ENCODE peak calls at places on chromosome 1, in five cellular contexts. One of them, this sample, is unnamed.
A peak's percentile ranks its signal among the peaks of the same experiment; 100 is the strongest.

GRCh38 chr1:160614410-160614809 is 32.4 kb downstream of the SLAMF1 start:
- DNase-seq in activated naive CD4-positive, alpha-beta T cell treated with Interleukin-2 at 50 U/mL for 16 hours: no peak
- DNase-seq in stimulated activated CD4-positive, alpha-beta T cell treated with anti-CD3 and anti-CD28 coated beads, Interleukin-1b, Interleukin-23, amount 100 ng/mL, for 1 hour: no peak
- DNase-seq in NCI-H2171: no peak
- DNase-seq in HuH-7.5: no peak
- DNase-seq in this sample: no peak

GRCh38 chr1:240190881-240191385 is 99.2 kb downstream of the FMN2 start:
- DNase-seq in activated naive CD4-positive, alpha-beta T cell treated with Interleukin-2 at 50 U/mL for 16 hours: no peak
- DNase-seq in stimulated activated CD4-positive, alpha-beta T cell treated with anti-CD3 and anti-CD28 coated beads, Interleukin-1b, Interleukin-23, amount 100 ng/mL, for 1 hour: no peak
- DNase-seq in NCI-H2171: no peak
- DNase-seq in HuH-7.5: no peak
- DNase-seq in this sample: peak; percentile 27

GRCh38 chr1:160206421-160207117 is 1.4 kb downstream of the PEA15 start:
- DNase-seq in activated naive CD4-positive, alpha-beta T cell treated with Interleukin-2 at 50 U/mL for 16 hours: no peak
- DNase-seq in stimulated activated CD4-positive, alpha-beta T cell treated with anti-CD3 and anti-CD28 coated beads, Interleukin-1b, Interleukin-23, amount 100 ng/mL, for 1 hour: no peak
- DNase-seq in NCI-H2171: no peak
- DNase-seq in HuH-7.5: no peak
- DNase-seq in this sample: no peak

GRCh38 chr1:198904356-198904755 is 265.5 kb downstream of the PTPRC start:
- DNase-seq in activated naive CD4-positive, alpha-beta T cell treated with Interleukin-2 at 50 U/mL for 16 hours: no peak
- DNase-seq in stimulated activated CD4-positive, alpha-beta T cell treated with anti-CD3 and anti-CD28 coated beads, Interleukin-1b, Interleukin-23, amount 100 ng/mL, for 1 hour: no peak
- DNase-seq in NCI-H2171: no peak
- DNase-seq in HuH-7.5: no peak
- DNase-seq in this sample: no peak

GRCh38 chr1:232965124-232965911 is 14.9 kb downstream of the NTPCR start:
- DNase-seq in activated naive CD4-positive, alpha-beta T cell treated with Interleukin-2 at 50 U/mL for 16 hours: no peak
- DNase-seq in stimulated activated CD4-positive, alpha-beta T cell treated with anti-CD3 and anti-CD28 coated beads, Interleukin-1b, Interleukin-23, amount 100 ng/mL, for 1 hour: no peak
- DNase-seq in NCI-H2171: no peak
- DNase-seq in HuH-7.5: no peak
- DNase-seq in this sample: no peak

GRCh38 chr1:176669782-176670181 is 206.8 kb downstream of the PAPPA2 start:
- DNase-seq in activated naive CD4-positive, alpha-beta T cell treated with Interleukin-2 at 50 U/mL for 16 hours: no peak
- DNase-seq in stimulated activated CD4-positive, alpha-beta T cell treated with anti-CD3 and anti-CD28 coated beads, Interleukin-1b, Interleukin-23, amount 100 ng/mL, for 1 hour: no peak
- DNase-seq in NCI-H2171: no peak
- DNase-seq in HuH-7.5: no peak
- DNase-seq in this sample: no peak

GRCh38 chr1:66757740-66758139 is 5.5 kb downstream of the DYNLT5 start:
- DNase-seq in activated naive CD4-positive, alpha-beta T cell treated with Interleukin-2 at 50 U/mL for 16 hours: no peak
- DNase-seq in stimulated activated CD4-positive, alpha-beta T cell treated with anti-CD3 and anti-CD28 coated beads, Interleukin-1b, Interleukin-23, amount 100 ng/mL, for 1 hour: no peak
- DNase-seq in NCI-H2171: no peak
- DNase-seq in HuH-7.5: no peak
- DNase-seq in this sample: no peak

GRCh38 chr1:218345673-218346390 is 696 bp downstream of the TGFB2 start:
- DNase-seq in activated naive CD4-positive, alpha-beta T cell treated with Interleukin-2 at 50 U/mL for 16 hours: peak; percentile 38
- DNase-seq in stimulated activated CD4-positive, alpha-beta T cell treated with anti-CD3 and anti-CD28 coated beads, Interleukin-1b, Interleukin-23, amount 100 ng/mL, for 1 hour: no peak
- DNase-seq in NCI-H2171: peak; percentile 54
- DNase-seq in HuH-7.5: no peak
- DNase-seq in this sample: no peak

GRCh38 chr1:243980471-243980870 is 70.6 kb upstream of the ZBTB18 start:
- DNase-seq in activated naive CD4-positive, alpha-beta T cell treated with Interleukin-2 at 50 U/mL for 16 hours: no peak
- DNase-seq in stimulated activated CD4-positive, alpha-beta T cell treated with anti-CD3 and anti-CD28 coated beads, Interleukin-1b, Interleukin-23, amount 100 ng/mL, for 1 hour: no peak
- DNase-seq in NCI-H2171: no peak
- DNase-seq in HuH-7.5: no peak
- DNase-seq in this sample: no peak

GRCh38 chr1:186722711-186723309 is 42.6 kb upstream of the PTGS2 start:
- DNase-seq in activated naive CD4-positive, alpha-beta T cell treated with Interleukin-2 at 50 U/mL for 16 hours: no peak
- DNase-seq in stimulated activated CD4-positive, alpha-beta T cell treated with anti-CD3 and anti-CD28 coated beads, Interleukin-1b, Interleukin-23, amount 100 ng/mL, for 1 hour: no peak
- DNase-seq in NCI-H2171: peak; percentile 37
- DNase-seq in HuH-7.5: peak; percentile 14
- DNase-seq in this sample: no peak

GRCh38 chr1:75345538-75346292 is 211.5 kb downstream of the LHX8 start:
- DNase-seq in activated naive CD4-positive, alpha-beta T cell treated with Interleukin-2 at 50 U/mL for 16 hours: no peak
- DNase-seq in stimulated activated CD4-positive, alpha-beta T cell treated with anti-CD3 and anti-CD28 coated beads, Interleukin-1b, Interleukin-23, amount 100 ng/mL, for 1 hour: no peak
- DNase-seq in NCI-H2171: no peak
- DNase-seq in HuH-7.5: no peak
- DNase-seq in this sample: no peak

GRCh38 chr1:3892748-3893147 is 7.3 kb downstream of the C1orf174 start:
- DNase-seq in activated naive CD4-positive, alpha-beta T cell treated with Interleukin-2 at 50 U/mL for 16 hours: no peak
- DNase-seq in stimulated activated CD4-positive, alpha-beta T cell treated with anti-CD3 and anti-CD28 coated beads, Interleukin-1b, Interleukin-23, amount 100 ng/mL, for 1 hour: no peak
- DNase-seq in NCI-H2171: no peak
- DNase-seq in HuH-7.5: no peak
- DNase-seq in this sample: no peak